ENCODE peak calls at places on chromosomes 6 and 20, in nine cellular contexts. E is right cardiac atrium; O is A549; L is psoas muscle; P is CD4-positive, CD25-positive, alpha-beta regulatory T cell; S is tibial nerve; I is heart right ventricle; W is upper lobe of left lung; D is HCT116. N is an unnamed sample. For H3K9me3, the result is how much of the 10 kb centered on the place peaks cover.

GRCh38 chr20:49562341-49563014 is 5.5 kb downstream of the PTGIS start:
- DNase-seq in W (peak), P (no peak), D (peak), L (peak), S (peak), E (peak), I (peak), O (no peak), N (peak)

GRCh38 chr20:62481441-62482135 is 5.8 kb upstream of the GATA5 start:
- DNase-seq in D (no peak), I (no peak), P (no peak), W (no peak), S (no peak), O (no peak), E (no peak), L (no peak), N (no peak)

GRCh38 chr6:168157272-168158007 is 78.4 kb upstream of the FRMD1 start:
- DNase-seq in D (no peak), O (peak), W (no peak), S (no peak), L (no peak), P (no peak), E (no peak), I (no peak), N (no peak)

GRCh38 chr6:25112207-25112874 is 166.8 kb upstream of the CARMIL1 start:
- DNase-seq in P (no peak), I (no peak), S (no peak), O (no peak), D (no peak), W (no peak), E (no peak), L (no peak), N (no peak)

GRCh38 chr6:109055771-109056235 is 38.8 kb downstream of the SESN1 start:
- DNase-seq in S (no peak), W (no peak), L (no peak), E (no peak), D (no peak), I (no peak), P (no peak), O (no peak), N (no peak)

GRCh38 chr20:46264391-46265266 is 43.7 kb downstream of the CDH22 start:
- DNase-seq in W (no peak), I (no peak), O (no peak), E (no peak), D (no peak), S (no peak), P (no peak), L (no peak), N (no peak)

GRCh38 chr20:59149678-59150504 is 13.7 kb upstream of the ZNF831 start:
- DNase-seq in O (no peak), L (peak), E (peak), P (peak), W (no peak), S (no peak), D (no peak), I (peak), N (no peak)

GRCh38 chr6:135128268-135128914 is 52.7 kb upstream of the MYB start:
- DNase-seq in E (no peak), W (no peak), I (no peak), D (no peak), O (no peak), P (no peak), S (no peak), L (no peak), N (no peak)

GRCh38 chr6:155100087-155100486 is 105.0 kb downstream of the TIAM2 start:
- DNase-seq in W (no peak), L (peak), O (no peak), S (no peak), E (peak), P (no peak), D (no peak), I (peak), N (no peak)

GRCh38 chr6:89853068-89853467 is 23.4 kb downstream of the CASP8AP2 start:
- DNase-seq in W (no peak), E (no peak), D (no peak), S (no peak), O (no peak), P (no peak), I (no peak), L (no peak), N (no peak)

GRCh38 chr6:39861663-39862062 is 69.5 kb downstream of the DAAM2 start:
- DNase-seq in W (no peak), O (no peak), L (no peak), E (no peak), I (no peak), P (no peak), D (no peak), S (no peak), N (no peak)

GRCh38 chr6:111692327-111693164 is 86.9 kb upstream of the TRAF3IP2 start:
- DNase-seq in I (no peak), D (no peak), E (peak), O (no peak), P (no peak), S (no peak), L (no peak), W (no peak), N (no peak)

GRCh38 chr6:11432713-11433450 is 104.7 kb upstream of the TMEM170B start:
- DNase-seq in P (no peak), S (no peak), L (no peak), O (peak), W (no peak), D (no peak), E (no peak), I (no peak), N (no peak)

GRCh38 chr6:11432091-11432490 is 105.5 kb upstream of the TMEM170B start:
- DNase-seq in E (no peak), S (no peak), W (no peak), D (no peak), L (no peak), O (no peak), P (no peak), I (no peak), N (no peak)

GRCh38 chr6:11436508-11437096 is 100.9 kb upstream of the TMEM170B start:
- DNase-seq in W (no peak), I (no peak), S (no peak), E (no peak), O (no peak), D (no peak), P (no peak), L (no peak), N (no peak)

GRCh38 chr6:11433860-11434259 is 103.7 kb upstream of the TMEM170B start:
- DNase-seq in S (no peak), W (no peak), P (no peak), I (no peak), O (no peak), D (no peak), E (no peak), L (no peak), N (no peak)

GRCh38 chr6:11434565-11435326 is 102.8 kb upstream of the TMEM170B start:
- DNase-seq in S (no peak), I (no peak), W (peak), E (no peak), D (no peak), O (peak), P (no peak), L (no peak), N (no peak)
- H3K27ac ChIP-seq in S (no peak), I (no peak), W (peak), E (no peak), D (no peak), O (peak), P (no peak), L (no peak), N (peak)

GRCh38 chr6:151078655-151079054 is 161.1 kb upstream of the AKAP12 start:
- DNase-seq in E (no peak), S (no peak), I (no peak), P (no peak), D (no peak), O (no peak), W (no peak), L (no peak), N (no peak)

GRCh38 chr6:151075005-151075404 is 164.8 kb upstream of the AKAP12 start:
- DNase-seq in O (no peak), S (no peak), W (no peak), L (no peak), I (no peak), E (no peak), P (no peak), D (no peak), N (no peak)

GRCh38 chr6:151075943-151076555 is 163.7 kb upstream of the AKAP12 start:
- DNase-seq in P (no peak), W (no peak), E (no peak), S (no peak), D (no peak), I (no peak), O (no peak), L (no peak), N (no peak)

GRCh38 chr6:151071295-151071694 is 168.5 kb upstream of the AKAP12 start:
- DNase-seq in D (no peak), I (no peak), W (no peak), P (no peak), E (peak), O (no peak), L (peak), S (peak), N (no peak)

GRCh38 chr6:151075527-151075926 is 164.2 kb upstream of the AKAP12 start:
- DNase-seq in S (no peak), W (no peak), E (no peak), O (no peak), L (no peak), I (no peak), P (no peak), D (no peak), N (no peak)
- H3K9me3 ChIP-seq in S (under half), W (under half), E (under half), O (under half), L (under half), I (under half), P (under half), D (under half), N (under half)

GRCh38 chr20:57692393-57692792 is 17.4 kb downstream of the PMEPA1 start:
- DNase-seq in L (no peak), O (no peak), W (no peak), D (no peak), P (no peak), S (no peak), I (no peak), E (no peak), N (no peak)

GRCh38 chr20:57688295-57688694 is 21.5 kb downstream of the PMEPA1 start:
- DNase-seq in P (no peak), L (no peak), O (no peak), W (no peak), S (no peak), D (no peak), I (no peak), E (no peak), N (no peak)

GRCh38 chr20:57690525-57690924 is 19.3 kb downstream of the PMEPA1 start:
- DNase-seq in E (no peak), L (no peak), I (no peak), W (no peak), S (no peak), O (no peak), D (no peak), P (no peak), N (no peak)

GRCh38 chr20:57688864-57689263 is 21.0 kb downstream of the PMEPA1 start:
- DNase-seq in I (peak), S (no peak), L (peak), D (no peak), E (peak), P (no peak), W (no peak), O (no peak), N (no peak)

GRCh38 chr20:57689745-57690481 is 19.9 kb downstream of the PMEPA1 start:
- DNase-seq in E (no peak), O (no peak), W (no peak), L (no peak), P (no peak), S (no peak), D (no peak), I (no peak), N (no peak)
- H3K4me3 ChIP-seq in E (no peak), O (no peak), W (no peak), L (no peak), P (no peak), S (no peak), D (no peak), I (no peak), N (no peak)

GRCh38 chr6:19866199-19866872 is 29.2 kb downstream of the ID4 start:
- DNase-seq in S (no peak), E (no peak), L (no peak), I (no peak), D (no peak), O (no peak), P (no peak), W (no peak), N (no peak)
- H3K27ac ChIP-seq in S (no peak), E (no peak), L (no peak), I (no peak), D (no peak), O (no peak), P (no peak), W (no peak), N (no peak)

GRCh38 chr6:160911949-160912348 is 79.6 kb upstream of the MAP3K4 start:
- DNase-seq in I (no peak), O (no peak), S (no peak), P (no peak), W (no peak), E (no peak), L (no peak), D (no peak), N (no peak)

GRCh38 chr6:160917581-160917980 is 74.0 kb upstream of the MAP3K4 start:
- DNase-seq in I (no peak), S (no peak), O (no peak), W (no peak), L (no peak), D (no peak), E (no peak), P (no peak), N (no peak)

GRCh38 chr6:160912411-160912810 is 79.2 kb upstream of the MAP3K4 start:
- DNase-seq in P (no peak), S (no peak), W (no peak), D (no peak), E (no peak), I (no peak), O (no peak), L (no peak), N (no peak)
- H3K9me3 ChIP-seq in P (under half), S (under half), W (under half), D (under half), E (under half), I (under half), O (under half), L (under half), N (under half)